ENCODE peak calls at places on chromosome 10, in four cellular contexts. One of them, this sample, is unnamed.

GRCh38 chr10:118922972-118923371 is 106.5 kb upstream of the NANOS1 start:
- DNase-seq in cardiac muscle cell: no peak
- DNase-seq in effector memory CD4-positive, alpha-beta T cell: no peak
- DNase-seq in ascending aorta: no peak
- DNase-seq in this sample: no peak

GRCh38 chr10:37476285-37476684 is 350.9 kb downstream of the ANKRD30A start:
- DNase-seq in ascending aorta: no peak
- DNase-seq in effector memory CD4-positive, alpha-beta T cell: no peak
- DNase-seq in cardiac muscle cell: no peak
- DNase-seq in this sample: peak; percentile 16

GRCh38 chr10:113382691-113383090 is 170.2 kb upstream of the HABP2 start:
- DNase-seq in effector memory CD4-positive, alpha-beta T cell: no peak
- DNase-seq in cardiac muscle cell: no peak
- DNase-seq in ascending aorta: no peak
- DNase-seq in this sample: no peak

GRCh38 chr10:107971973-107972372 is 807.5 kb upstream of the SORCS1 start:
- DNase-seq in cardiac muscle cell: no peak
- DNase-seq in effector memory CD4-positive, alpha-beta T cell: no peak
- DNase-seq in ascending aorta: no peak
- DNase-seq in this sample: no peak

GRCh38 chr10:22486431-22486830 is 141.1 kb downstream of the SPAG6 start:
- DNase-seq in cardiac muscle cell: no peak
- DNase-seq in ascending aorta: no peak
- DNase-seq in effector memory CD4-positive, alpha-beta T cell: no peak
- DNase-seq in this sample: no peak

GRCh38 chr10:121187375-121187774 is 336.2 kb downstream of the WDR11 start:
- DNase-seq in cardiac muscle cell: no peak
- DNase-seq in effector memory CD4-positive, alpha-beta T cell: no peak
- DNase-seq in ascending aorta: no peak
- DNase-seq in this sample: no peak

GRCh38 chr10:116536810-116537209 is 8.9 kb upstream of the PNLIP start:
- DNase-seq in effector memory CD4-positive, alpha-beta T cell: no peak
- DNase-seq in cardiac muscle cell: no peak
- DNase-seq in ascending aorta: no peak
- DNase-seq in this sample: no peak

GRCh38 chr10:114026189-114027040 is 17.3 kb upstream of the ADRB1 start:
- DNase-seq in ascending aorta: no peak
- DNase-seq in cardiac muscle cell: no peak
- DNase-seq in effector memory CD4-positive, alpha-beta T cell: no peak
- DNase-seq in this sample: no peak

GRCh38 chr10:91190388-91190870 is 30.0 kb upstream of the PCGF5 start:
- DNase-seq in effector memory CD4-positive, alpha-beta T cell: no peak
- DNase-seq in cardiac muscle cell: no peak
- DNase-seq in ascending aorta: no peak
- DNase-seq in this sample: no peak

GRCh38 chr10:43854042-43854441 is 205.4 kb upstream of the ZNF32 start:
- DNase-seq in ascending aorta: no peak
- DNase-seq in effector memory CD4-positive, alpha-beta T cell: no peak
- DNase-seq in cardiac muscle cell: no peak
- DNase-seq in this sample: no peak

GRCh38 chr10:95268438-95268837 is 22.4 kb downstream of the PDLIM1 start:
- DNase-seq in effector memory CD4-positive, alpha-beta T cell: no peak
- DNase-seq in ascending aorta: no peak
- DNase-seq in cardiac muscle cell: peak; percentile 69
- DNase-seq in this sample: peak; percentile 81

GRCh38 chr10:78543749-78544446 is 510.2 kb downstream of the RPS24 start:
- DNase-seq in ascending aorta: no peak
- DNase-seq in effector memory CD4-positive, alpha-beta T cell: no peak
- DNase-seq in cardiac muscle cell: peak; percentile 66
- DNase-seq in this sample: peak; percentile 93

GRCh38 chr10:14602807-14603538 is 171.7 kb downstream of the FAM107B start:
- DNase-seq in ascending aorta: no peak
- DNase-seq in effector memory CD4-positive, alpha-beta T cell: no peak
- DNase-seq in cardiac muscle cell: no peak
- DNase-seq in this sample: no peak

GRCh38 chr10:97768322-97769315 is 3.2 kb downstream of the SFRP5 start:
- DNase-seq in cardiac muscle cell: no peak
- DNase-seq in effector memory CD4-positive, alpha-beta T cell: no peak
- DNase-seq in ascending aorta: no peak
- DNase-seq in this sample: no peak

GRCh38 chr10:84348860-84349259 is 20.5 kb downstream of the CCSER2 start:
- DNase-seq in cardiac muscle cell: no peak
- DNase-seq in ascending aorta: no peak
- DNase-seq in effector memory CD4-positive, alpha-beta T cell: no peak
- DNase-seq in this sample: no peak

GRCh38 chr10:101441539-101442455 is 87.8 kb downstream of the BTRC start:
- DNase-seq in ascending aorta: no peak
- DNase-seq in cardiac muscle cell: peak; percentile 78
- DNase-seq in effector memory CD4-positive, alpha-beta T cell: no peak
- DNase-seq in this sample: no peak

GRCh38 chr10:17357781-17358180 is 96.6 kb downstream of the ST8SIA6 start:
- DNase-seq in effector memory CD4-positive, alpha-beta T cell: no peak
- DNase-seq in cardiac muscle cell: no peak
- DNase-seq in ascending aorta: no peak
- DNase-seq in this sample: no peak

GRCh38 chr10:99345350-99345749 is 16.2 kb downstream of the CNNM1 start:
- DNase-seq in effector memory CD4-positive, alpha-beta T cell: no peak
- DNase-seq in cardiac muscle cell: no peak
- DNase-seq in ascending aorta: no peak
- DNase-seq in this sample: no peak

GRCh38 chr10:101287183-101287830 is 58.0 kb upstream of the LBX1 start:
- DNase-seq in ascending aorta: no peak
- DNase-seq in cardiac muscle cell: no peak
- DNase-seq in effector memory CD4-positive, alpha-beta T cell: no peak
- DNase-seq in this sample: no peak

GRCh38 chr10:35577915-35578607 is 27.1 kb upstream of the GJD4 start:
- DNase-seq in ascending aorta: no peak
- DNase-seq in effector memory CD4-positive, alpha-beta T cell: no peak
- DNase-seq in cardiac muscle cell: no peak
- DNase-seq in this sample: no peak

GRCh38 chr10:124123141-124123540 is 29.7 kb upstream of the CHST15 start:
- DNase-seq in effector memory CD4-positive, alpha-beta T cell: no peak
- DNase-seq in cardiac muscle cell: no peak
- DNase-seq in ascending aorta: no peak
- DNase-seq in this sample: no peak

GRCh38 chr10:93594518-93594917 is 6.5 kb downstream of the RBP4 start:
- DNase-seq in effector memory CD4-positive, alpha-beta T cell: no peak
- DNase-seq in cardiac muscle cell: no peak
- DNase-seq in ascending aorta: no peak
- DNase-seq in this sample: no peak

GRCh38 chr10:30378607-30379006 is 29.5 kb upstream of the MTPAP start:
- DNase-seq in effector memory CD4-positive, alpha-beta T cell: no peak
- DNase-seq in cardiac muscle cell: no peak
- DNase-seq in ascending aorta: no peak
- DNase-seq in this sample: no peak

GRCh38 chr10:96513686-96514551 is at the start of gene TLL2:
- DNase-seq in ascending aorta: peak; percentile 46
- DNase-seq in cardiac muscle cell: peak; percentile 94
- DNase-seq in effector memory CD4-positive, alpha-beta T cell: peak; percentile 23
- DNase-seq in this sample: peak; percentile 87

GRCh38 chr10:42962120-42962901 is 114.6 kb upstream of the RET start:
- DNase-seq in ascending aorta: no peak
- DNase-seq in effector memory CD4-positive, alpha-beta T cell: no peak
- DNase-seq in cardiac muscle cell: no peak
- DNase-seq in this sample: peak; percentile 18

GRCh38 chr10:34319197-34319846 is 495.8 kb downstream of the PARD3 start:
- DNase-seq in cardiac muscle cell: peak; percentile 11
- DNase-seq in effector memory CD4-positive, alpha-beta T cell: no peak
- DNase-seq in ascending aorta: no peak
- DNase-seq in this sample: no peak

GRCh38 chr10:102408728-102409603 is 9.6 kb downstream of the PSD start:
- DNase-seq in ascending aorta: no peak
- DNase-seq in effector memory CD4-positive, alpha-beta T cell: peak; percentile 47
- DNase-seq in cardiac muscle cell: peak; percentile 77
- DNase-seq in this sample: no peak

GRCh38 chr10:123552760-123553554 is 113.2 kb upstream of the GPR26 start:
- DNase-seq in effector memory CD4-positive, alpha-beta T cell: no peak
- DNase-seq in cardiac muscle cell: no peak
- DNase-seq in ascending aorta: no peak
- DNase-seq in this sample: peak; percentile 9

GRCh38 chr10:78955206-78955605 is 113.6 kb upstream of the ZMIZ1 start:
- DNase-seq in ascending aorta: no peak
- DNase-seq in cardiac muscle cell: no peak
- DNase-seq in effector memory CD4-positive, alpha-beta T cell: no peak
- DNase-seq in this sample: no peak

GRCh38 chr10:123392182-123392930 is 238.2 kb downstream of the BUB3 start:
- DNase-seq in effector memory CD4-positive, alpha-beta T cell: no peak
- DNase-seq in ascending aorta: no peak
- DNase-seq in cardiac muscle cell: no peak
- DNase-seq in this sample: no peak

GRCh38 chr10:31820096-31820495 is 108.5 kb downstream of the ARHGAP12 start:
- DNase-seq in effector memory CD4-positive, alpha-beta T cell: no peak
- DNase-seq in cardiac muscle cell: no peak
- DNase-seq in ascending aorta: no peak
- DNase-seq in this sample: no peak

GRCh38 chr10:70758757-70759514 is 26.2 kb downstream of the TBATA start:
- DNase-seq in cardiac muscle cell: peak; percentile 88
- DNase-seq in ascending aorta: no peak
- DNase-seq in effector memory CD4-positive, alpha-beta T cell: peak; percentile 42
- DNase-seq in this sample: peak; percentile 82

GRCh38 chr10:110530131-110530831 is 32.6 kb downstream of the DUSP5 start:
- DNase-seq in effector memory CD4-positive, alpha-beta T cell: no peak
- DNase-seq in cardiac muscle cell: peak; percentile 58
- DNase-seq in ascending aorta: no peak
- DNase-seq in this sample: no peak

GRCh38 chr10:29865700-29866355 is 193.6 kb downstream of the JCAD start:
- DNase-seq in effector memory CD4-positive, alpha-beta T cell: no peak
- DNase-seq in ascending aorta: no peak
- DNase-seq in cardiac muscle cell: peak; percentile 74
- DNase-seq in this sample: no peak

GRCh38 chr10:32952094-32952493 is 5.9 kb downstream of the ITGB1 start:
- DNase-seq in ascending aorta: no peak
- DNase-seq in cardiac muscle cell: no peak
- DNase-seq in effector memory CD4-positive, alpha-beta T cell: no peak
- DNase-seq in this sample: no peak
- H3K4me1 ChIP-seq in ascending aorta: peaks cover 13% of the 10 kb centered on the region
- H3K4me1 ChIP-seq in cardiac muscle cell: peaks cover 59% of the 10 kb centered on the region
- H3K4me1 ChIP-seq in effector memory CD4-positive, alpha-beta T cell: peaks cover 59% of the 10 kb centered on the region
- H3K4me1 ChIP-seq in this sample: peaks cover 81% of the 10 kb centered on the region

GRCh38 chr10:44986670-44987069 is 8.1 kb upstream of the DEPP1 start:
- DNase-seq in effector memory CD4-positive, alpha-beta T cell: no peak
- DNase-seq in ascending aorta: no peak
- DNase-seq in cardiac muscle cell: no peak
- DNase-seq in this sample: peak; percentile 28
- H3K4me1 ChIP-seq in effector memory CD4-positive, alpha-beta T cell: no peaks in the 10 kb centered on the region
- H3K4me1 ChIP-seq in ascending aorta: peaks cover 33% of the 10 kb centered on the region
- H3K4me1 ChIP-seq in cardiac muscle cell: peaks cover 26% of the 10 kb centered on the region
- H3K4me1 ChIP-seq in this sample: no peaks in the 10 kb centered on the region

DNA sequence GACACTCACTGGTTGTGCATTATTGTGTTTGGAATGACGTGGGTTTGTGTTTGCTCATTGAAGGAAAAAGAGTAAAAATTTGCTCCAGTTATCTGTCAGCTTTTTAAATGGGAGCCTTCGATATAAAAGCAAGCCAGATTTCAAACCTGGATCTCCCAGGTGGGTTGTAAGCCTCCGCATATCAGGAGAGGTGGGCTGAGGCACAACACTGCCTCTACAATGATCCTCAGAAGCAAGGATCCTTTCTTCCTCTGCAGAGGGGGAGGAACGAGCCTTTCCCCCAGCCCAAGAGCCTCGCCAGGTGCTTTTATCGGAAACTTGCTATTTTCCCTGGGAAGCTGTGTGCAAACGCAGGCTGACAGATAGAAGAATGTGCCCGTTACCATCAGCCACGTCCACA is 331.0 kb upstream of the MGMT start:
- DNase-seq in effector memory CD4-positive, alpha-beta T cell: no peak
- DNase-seq in ascending aorta: no peak
- DNase-seq in cardiac muscle cell: no peak
- DNase-seq in this sample: peak; percentile 30
- H3K4me1 ChIP-seq in effector memory CD4-positive, alpha-beta T cell: no peaks in the 10 kb centered on the region
- H3K4me1 ChIP-seq in ascending aorta: no peaks in the 10 kb centered on the region
- H3K4me1 ChIP-seq in cardiac muscle cell: no peaks in the 10 kb centered on the region
- H3K4me1 ChIP-seq in this sample: no peaks in the 10 kb centered on the region

GRCh38 chr10:104257235-104257634 is 2.5 kb downstream of the GSTO1 start:
- DNase-seq in cardiac muscle cell: no peak
- DNase-seq in ascending aorta: no peak
- DNase-seq in effector memory CD4-positive, alpha-beta T cell: no peak
- DNase-seq in this sample: no peak

GRCh38 chr10:104259456-104259855 is 4.8 kb downstream of the GSTO1 start:
- DNase-seq in effector memory CD4-positive, alpha-beta T cell: no peak
- DNase-seq in ascending aorta: no peak
- DNase-seq in cardiac muscle cell: no peak
- DNase-seq in this sample: no peak

GRCh38 chr10:104256335-104257080 is 1.8 kb downstream of the GSTO1 start:
- DNase-seq in effector memory CD4-positive, alpha-beta T cell: no peak
- DNase-seq in ascending aorta: no peak
- DNase-seq in cardiac muscle cell: no peak
- DNase-seq in this sample: no peak

GRCh38 chr10:104259999-104260774 is 5.5 kb downstream of the GSTO1 start:
- DNase-seq in ascending aorta: no peak
- DNase-seq in effector memory CD4-positive, alpha-beta T cell: no peak
- DNase-seq in cardiac muscle cell: peak; percentile 45
- DNase-seq in this sample: no peak

GRCh38 chr10:104258209-104258608 is 3.5 kb downstream of the GSTO1 start:
- DNase-seq in effector memory CD4-positive, alpha-beta T cell: no peak
- DNase-seq in cardiac muscle cell: no peak
- DNase-seq in ascending aorta: no peak
- DNase-seq in this sample: no peak
- H3K4me1 ChIP-seq in effector memory CD4-positive, alpha-beta T cell: peaks cover 21% of the 10 kb centered on the region
- H3K4me1 ChIP-seq in cardiac muscle cell: peaks cover 40% of the 10 kb centered on the region
- H3K4me1 ChIP-seq in ascending aorta: no peaks in the 10 kb centered on the region
- H3K4me1 ChIP-seq in this sample: no peaks in the 10 kb centered on the region

GRCh38 chr10:499991-500390 is 189.5 kb downstream of the DIP2C start:
- DNase-seq in cardiac muscle cell: no peak
- DNase-seq in effector memory CD4-positive, alpha-beta T cell: no peak
- DNase-seq in ascending aorta: no peak
- DNase-seq in this sample: no peak
- H3K4me1 ChIP-seq in cardiac muscle cell: peaks cover 26% of the 10 kb centered on the region
- H3K4me1 ChIP-seq in effector memory CD4-positive, alpha-beta T cell: peaks cover 10% of the 10 kb centered on the region
- H3K4me1 ChIP-seq in ascending aorta: no peaks in the 10 kb centered on the region
- H3K4me1 ChIP-seq in this sample: peaks cover 37% of the 10 kb centered on the region

GRCh38 chr10:88456730-88457129 is 126.4 kb downstream of the RNLS start:
- DNase-seq in cardiac muscle cell: no peak
- DNase-seq in ascending aorta: no peak
- DNase-seq in effector memory CD4-positive, alpha-beta T cell: no peak
- DNase-seq in this sample: no peak
- H3K4me1 ChIP-seq in cardiac muscle cell: no peaks in the 10 kb centered on the region
- H3K4me1 ChIP-seq in ascending aorta: no peaks in the 10 kb centered on the region
- H3K4me1 ChIP-seq in effector memory CD4-positive, alpha-beta T cell: no peaks in the 10 kb centered on the region
- H3K4me1 ChIP-seq in this sample: no peaks in the 10 kb centered on the region

GRCh38 chr10:49186613-49187012 is 1.6 kb downstream of the TMEM273 start:
- DNase-seq in effector memory CD4-positive, alpha-beta T cell: no peak
- DNase-seq in cardiac muscle cell: no peak
- DNase-seq in ascending aorta: no peak
- DNase-seq in this sample: no peak
- H3K4me1 ChIP-seq in effector memory CD4-positive, alpha-beta T cell: peaks cover 26% of the 10 kb centered on the region
- H3K4me1 ChIP-seq in cardiac muscle cell: no peaks in the 10 kb centered on the region
- H3K4me1 ChIP-seq in ascending aorta: no peaks in the 10 kb centered on the region
- H3K4me1 ChIP-seq in this sample: no peaks in the 10 kb centered on the region